ENCODE peak calls at places on chromosomes 11 and 22, in six cellular contexts. R is heart left ventricle, B is prostate gland, P is A549, W is adrenal gland, L is PC-3. D is an unnamed sample.
A peak's percentile ranks its signal among the peaks of the same experiment; 100 is the strongest.

GRCh38 chr11:100732949-100733348 is 45.9 kb downstream of the ARHGAP42 start:
- DNase-seq in R (no peak), B (no peak), P (no peak), W (no peak), L (no peak), D (no peak)

GRCh38 chr11:127843483-127844396 is 743.6 kb downstream of the ETS1 start:
- DNase-seq in R (peak; percentile 75), B (peak; percentile 36), P (peak; percentile 10), W (peak; percentile 70), L (peak; percentile 82), D (peak; percentile 77)

GRCh38 chr11:8219257-8220021 is 44.2 kb downstream of the LMO1 start:
- DNase-seq in R (no peak), B (no peak), P (peak; percentile 79), W (peak; percentile 55), L (peak; percentile 67), D (peak; percentile 74)

GRCh38 chr11:122538060-122538459 is 117.5 kb upstream of the UBASH3B start:
- DNase-seq in R (no peak), B (no peak), P (no peak), W (no peak), L (no peak), D (no peak)

GRCh38 chr11:843818-844692 is 1.4 kb downstream of the TSPAN4 start:
- DNase-seq in R (peak; percentile 92), B (peak; percentile 73), P (peak; percentile 86), W (peak; percentile 86), L (peak; percentile 88), D (peak; percentile 71)

GRCh38 chr11:1747753-1748466 is 2.5 kb downstream of the IFITM10 start:
- DNase-seq in R (no peak), B (no peak), P (no peak), W (peak; percentile 74), L (no peak), D (no peak)

GRCh38 chr11:20031155-20032001 is 128.9 kb downstream of the DBX1 start:
- DNase-seq in R (no peak), B (peak; percentile 37), P (no peak), W (no peak), L (peak; percentile 70), D (peak; percentile 75)

GRCh38 chr11:15816270-15816871 is 540.0 kb downstream of the SOX6 start:
- DNase-seq in R (no peak), B (no peak), P (no peak), W (no peak), L (peak; percentile 15), D (peak; percentile 83)

GRCh38 chr22:41917906-41918791 is 3.3 kb upstream of the SHISA8 start:
- DNase-seq in R (peak; percentile 83), B (no peak), P (no peak), W (no peak), L (peak; percentile 63), D (peak; percentile 76)

GRCh38 chr11:39365809-39366436 is 2093.5 kb downstream of the LRRC4C start:
- DNase-seq in R (no peak), B (no peak), P (no peak), W (no peak), L (peak; percentile 75), D (peak; percentile 28)

GRCh38 chr11:94450061-94450460 is 43.6 kb downstream of the MRE11 start:
- DNase-seq in R (no peak), B (no peak), P (no peak), W (no peak), L (peak; percentile 21), D (peak; percentile 43)

GRCh38 chr11:801097-801780 is 3.2 kb upstream of the SLC25A22 start:
- DNase-seq in R (no peak), B (no peak), P (no peak), W (no peak), L (no peak), D (no peak)

GRCh38 chr11:113529606-113530005 is 54.4 kb upstream of the DRD2 start:
- DNase-seq in R (no peak), B (no peak), P (no peak), W (no peak), L (no peak), D (no peak)

GRCh38 chr22:28108851-28109250 is 189.8 kb upstream of the PITPNB start:
- DNase-seq in R (no peak), B (no peak), P (no peak), W (no peak), L (no peak), D (no peak)

GRCh38 chr22:45262931-45263789 is 21.6 kb upstream of the UPK3A start:
- DNase-seq in R (no peak), B (no peak), P (no peak), W (no peak), L (no peak), D (no peak)

GRCh38 chr11:104705475-104706195 is 192.6 kb downstream of the CASP12 start:
- DNase-seq in R (no peak), B (peak; percentile 21), P (no peak), W (peak; percentile 25), L (peak; percentile 12), D (peak; percentile 73)

GRCh38 chr11:74311352-74311926 is at the start of gene P4HA3:
- DNase-seq in R (peak; percentile 86), B (peak; percentile 44), P (peak; percentile 77), W (peak; percentile 79), L (peak; percentile 67), D (peak; percentile 63)

GRCh38 chr22:35524966-35525686 is 15.5 kb upstream of the RASD2 start:
- DNase-seq in R (no peak), B (no peak), P (no peak), W (no peak), L (no peak), D (no peak)

GRCh38 chr11:69874984-69875673 is 55.9 kb upstream of the FGF3 start:
- DNase-seq in R (no peak), B (no peak), P (no peak), W (no peak), L (no peak), D (no peak)

GRCh38 chr11:33262016-33262638 is 4.9 kb downstream of the HIPK3 start:
- DNase-seq in R (no peak), B (no peak), P (no peak), W (no peak), L (peak; percentile 6), D (no peak)

GRCh38 chr11:57903441-57904123 is 120.1 kb upstream of the OR9Q1 start:
- DNase-seq in R (no peak), B (peak; percentile 56), P (peak; percentile 30), W (no peak), L (peak; percentile 85), D (peak; percentile 95)

GRCh38 chr22:29032584-29032983 is 29.0 kb downstream of the C22orf31 start:
- DNase-seq in R (no peak), B (no peak), P (no peak), W (no peak), L (peak; percentile 28), D (no peak)

GRCh38 chr11:2699185-2699530 is 636 bp downstream of the KCNQ1OT1 start:
- DNase-seq in R (peak; percentile 68), B (no peak), P (peak; percentile 35), W (peak; percentile 44), L (peak; percentile 11), D (peak; percentile 27)

GRCh38 chr11:64868904-64869570 is 9.4 kb downstream of the EHD1 start:
- DNase-seq in R (no peak), B (no peak), P (peak; percentile 72), W (no peak), L (peak; percentile 97), D (peak; percentile 91)

GRCh38 chr11:68890490-68891231 is 13.0 kb downstream of the MRPL21 start:
- DNase-seq in R (peak; percentile 90), B (peak; percentile 94), P (no peak), W (no peak), L (no peak), D (no peak)

DNA sequence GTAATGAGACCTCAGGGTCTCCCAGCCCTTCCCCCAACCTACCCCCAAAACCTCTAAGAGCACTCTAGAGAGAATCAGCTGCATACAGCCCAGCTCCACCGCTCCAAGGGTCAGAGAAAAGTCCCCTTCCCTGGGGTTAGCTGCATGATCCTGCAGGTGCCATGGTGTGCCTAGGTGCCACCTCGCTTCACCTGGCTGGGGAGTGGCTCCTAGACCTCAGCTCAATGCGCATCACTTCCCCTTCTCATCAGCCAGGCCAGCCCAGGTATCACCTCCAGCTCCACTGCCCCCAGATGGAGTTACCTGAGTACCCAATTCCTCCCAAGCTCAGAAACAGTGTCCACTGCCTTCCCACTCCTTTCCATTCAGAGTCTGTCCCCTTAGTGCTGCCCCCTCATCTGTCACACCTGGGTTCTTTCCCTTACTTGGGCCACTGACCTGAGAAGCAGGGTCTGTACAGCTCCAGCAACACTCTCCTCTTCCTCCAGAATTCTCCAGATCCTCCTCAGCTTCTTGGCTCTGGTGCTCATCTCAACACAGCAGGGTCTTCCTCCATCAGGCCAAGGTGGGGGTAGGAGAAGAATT is 1.3 kb downstream of the STARD10 start:
- DNase-seq in R (peak; percentile 20), B (no peak), P (no peak), W (no peak), L (no peak), D (no peak)
- H3K4me3 ChIP-seq in R (no peak overlapping the region), B (no peak overlapping the region), P (no peak overlapping the region), W (no peak overlapping the region), L (no peak overlapping the region), D (no peak overlapping the region)

GRCh38 chr11:10893713-10894112 is 35.9 kb upstream of the ZBED5 start:
- DNase-seq in R (no peak), B (no peak), P (peak; percentile 18), W (no peak), L (peak; percentile 65), D (peak; percentile 47)
- TF ChIP-seq CTCF in R (peak; percentile 28), B (no peak), P (no peak), W (peak; percentile 34), L (peak; percentile 39), D (peak; percentile 36)

DNA sequence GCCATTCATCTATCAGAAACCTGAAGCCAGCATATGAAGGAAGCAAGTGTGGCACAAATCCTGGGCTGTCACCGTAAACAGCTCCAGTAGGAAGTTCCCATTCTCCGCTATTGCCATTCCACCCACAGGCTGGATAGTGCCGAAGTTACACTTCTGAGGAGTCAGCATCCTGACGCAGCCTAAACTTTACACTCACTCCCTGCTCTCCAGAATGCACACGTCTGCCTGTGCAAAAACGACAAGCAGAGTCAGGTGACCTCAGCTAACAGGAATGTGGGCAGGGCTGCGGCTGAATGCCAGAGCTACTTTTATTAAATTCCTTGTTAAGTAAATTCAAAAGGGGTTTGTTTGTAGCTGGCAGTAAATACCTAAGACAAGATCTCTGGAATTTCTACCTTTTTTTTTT is 33.7 kb downstream of the NFRKB start:
- DNase-seq in R (no peak), B (peak; percentile 93), P (peak; percentile 84), W (peak; percentile 20), L (peak; percentile 100), D (peak; percentile 98)
- H3K4me3 ChIP-seq in R (no peak overlapping the region), B (no peak overlapping the region), P (peak overlapping the region; percentile 1), W (no peak overlapping the region), L (peak overlapping the region; percentile 38), D (peak overlapping the region; percentile 17)

DNA sequence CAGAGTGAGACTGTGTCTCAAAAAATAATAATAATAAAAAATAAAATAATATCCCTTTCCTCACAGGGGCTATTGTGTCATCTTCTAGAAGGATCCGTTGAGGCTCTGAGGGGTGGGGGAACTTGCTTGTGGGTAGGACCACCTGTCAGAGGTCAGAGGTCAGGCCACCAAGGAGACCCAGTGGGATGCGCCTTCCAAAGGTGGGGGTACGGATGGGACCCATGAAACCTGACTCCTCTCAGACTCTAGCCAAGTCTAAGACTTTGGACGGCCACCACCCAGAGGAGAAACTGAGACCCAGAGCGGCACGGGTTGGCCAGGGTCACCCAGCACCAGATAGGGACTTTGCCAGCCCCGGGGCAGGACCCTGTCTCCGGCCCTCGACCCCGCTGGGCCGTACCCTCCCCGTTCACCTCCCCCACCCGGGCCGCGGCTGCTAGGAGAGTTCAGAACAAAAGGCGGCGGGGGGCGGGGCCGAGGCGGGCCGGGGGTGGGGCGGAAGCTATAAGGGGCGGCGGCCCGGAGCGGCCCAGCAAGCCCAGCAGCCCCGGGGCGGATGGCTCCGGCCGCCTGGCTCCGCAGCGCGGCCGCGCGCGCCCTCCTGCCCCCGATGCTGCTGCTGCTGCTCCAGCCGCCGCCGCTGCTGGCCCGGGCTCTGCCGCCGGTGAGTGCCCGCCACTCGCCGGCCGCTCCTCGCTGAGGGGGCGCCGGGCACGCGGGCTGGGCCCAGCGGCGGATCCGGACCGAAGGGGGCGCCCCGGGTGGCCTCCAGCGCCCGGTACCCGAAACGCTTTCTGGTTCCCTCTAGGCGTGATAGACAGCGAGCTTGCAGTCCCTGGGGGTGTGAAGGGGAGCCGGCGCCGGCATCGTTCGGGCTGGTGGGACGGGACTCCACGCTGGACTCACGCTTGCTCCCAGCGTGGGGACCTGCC is at the start of gene MMP11:
- DNase-seq in R (peak; percentile 84), B (peak; percentile 33), P (no peak), W (peak; percentile 60), L (peak; percentile 29), D (peak; percentile 17)
- TF ChIP-seq CTCF in R (peak; percentile 8), B (peak; percentile 9), P (no peak), W (no peak), L (no peak), D (no peak)